ENCODE peak calls at places on chromosome 22, in four cellular contexts. One of them, this sample, is unnamed.

GRCh38 chr22:41048791-41049717 is 43.3 kb upstream of the EP300 start:
- DNase-seq in SK-N-SH: peak; percentile 46
- DNase-seq in K562: peak; percentile 27
- DNase-seq in HepG2: peak; percentile 61
- DNase-seq in this sample: peak; percentile 53

GRCh38 chr22:39904864-39905263 is 4.0 kb downstream of the GRAP2 start:
- DNase-seq in HepG2: no peak
- DNase-seq in SK-N-SH: no peak
- DNase-seq in K562: no peak
- DNase-seq in this sample: no peak

GRCh38 chr22:46846154-46846831 is 83.8 kb downstream of the TBC1D22A start:
- DNase-seq in SK-N-SH: no peak
- DNase-seq in K562: no peak
- DNase-seq in HepG2: no peak
- DNase-seq in this sample: no peak

GRCh38 chr22:42560781-42561180 is 7.0 kb downstream of the SERHL2 start:
- DNase-seq in K562: peak; percentile 68
- DNase-seq in SK-N-SH: peak; percentile 59
- DNase-seq in HepG2: peak; percentile 35
- DNase-seq in this sample: peak; percentile 45

GRCh38 chr22:42343551-42344081 is 73.2 kb upstream of the TCF20 start:
- DNase-seq in K562: peak; percentile 19
- DNase-seq in HepG2: no peak
- DNase-seq in SK-N-SH: peak; percentile 80
- DNase-seq in this sample: no peak

GRCh38 chr22:27212617-27213177 is 555.3 kb downstream of the MIAT start:
- DNase-seq in SK-N-SH: no peak
- DNase-seq in K562: peak; percentile 3
- DNase-seq in HepG2: no peak
- DNase-seq in this sample: no peak

GRCh38 chr22:28021998-28022660 is 103.1 kb upstream of the PITPNB start:
- DNase-seq in SK-N-SH: no peak
- DNase-seq in HepG2: no peak
- DNase-seq in K562: no peak
- DNase-seq in this sample: no peak

GRCh38 chr22:31083377-31083768 is 2.3 kb downstream of the SMTN start:
- DNase-seq in HepG2: no peak
- DNase-seq in K562: no peak
- DNase-seq in SK-N-SH: peak; percentile 7
- DNase-seq in this sample: no peak

GRCh38 chr22:31274017-31274416 is 18.3 kb downstream of the PIK3IP1 start:
- DNase-seq in K562: no peak
- DNase-seq in SK-N-SH: no peak
- DNase-seq in HepG2: no peak
- DNase-seq in this sample: no peak

GRCh38 chr22:35629406-35630234 is 12.5 kb upstream of the MB start:
- DNase-seq in SK-N-SH: no peak
- DNase-seq in K562: peak; percentile 56
- DNase-seq in HepG2: no peak
- DNase-seq in this sample: no peak

GRCh38 chr22:19621372-19622060 is 92.8 kb upstream of the SEPTIN5 start:
- DNase-seq in K562: no peak
- DNase-seq in SK-N-SH: no peak
- DNase-seq in HepG2: no peak
- DNase-seq in this sample: no peak

GRCh38 chr22:45838257-45838891 is 138.6 kb downstream of the WNT7B start:
- DNase-seq in SK-N-SH: no peak
- DNase-seq in K562: no peak
- DNase-seq in HepG2: no peak
- DNase-seq in this sample: no peak

GRCh38 chr22:50218996-50219727 is 18.4 kb downstream of the SELENOO start:
- DNase-seq in HepG2: peak; percentile 32
- DNase-seq in K562: peak; percentile 72
- DNase-seq in SK-N-SH: peak; percentile 87
- DNase-seq in this sample: peak; percentile 64

GRCh38 chr22:33898121-33898520 is 22.2 kb downstream of the LARGE1 start:
- DNase-seq in SK-N-SH: no peak
- DNase-seq in K562: no peak
- DNase-seq in HepG2: no peak
- DNase-seq in this sample: no peak

GRCh38 chr22:32020117-32020516 is 22.9 kb upstream of the SLC5A1 start:
- DNase-seq in HepG2: peak; percentile 5
- DNase-seq in SK-N-SH: no peak
- DNase-seq in K562: no peak
- DNase-seq in this sample: no peak

GRCh38 chr22:27480487-27480886 is 321.1 kb downstream of the MN1 start:
- DNase-seq in K562: no peak
- DNase-seq in HepG2: peak; percentile 74
- DNase-seq in SK-N-SH: no peak
- DNase-seq in this sample: peak; percentile 44

GRCh38 chr22:23289130-23289503 is 108.8 kb downstream of the BCR start:
- DNase-seq in K562: peak; percentile 28
- DNase-seq in SK-N-SH: no peak
- DNase-seq in HepG2: no peak
- DNase-seq in this sample: no peak

GRCh38 chr22:30224161-30224857 is 22.2 kb downstream of the LIF start:
- DNase-seq in K562: no peak
- DNase-seq in SK-N-SH: no peak
- DNase-seq in HepG2: no peak
- DNase-seq in this sample: no peak

GRCh38 chr22:38724926-38725571 is 19.3 kb downstream of the GTPBP1 start:
- DNase-seq in HepG2: peak; percentile 58
- DNase-seq in SK-N-SH: peak; percentile 44
- DNase-seq in K562: peak; percentile 31
- DNase-seq in this sample: no peak

GRCh38 chr22:41818596-41818995 is 14.3 kb upstream of the SREBF2 start:
- DNase-seq in HepG2: no peak
- DNase-seq in SK-N-SH: no peak
- DNase-seq in K562: no peak
- DNase-seq in this sample: no peak

GRCh38 chr22:17606472-17606871 is 22.1 kb downstream of the ATP6V1E1 start:
- DNase-seq in SK-N-SH: peak; percentile 42
- DNase-seq in HepG2: no peak
- DNase-seq in K562: no peak
- DNase-seq in this sample: no peak

GRCh38 chr22:41656515-41656914 is 32.2 kb downstream of the SNU13 start:
- DNase-seq in K562: peak; percentile 30
- DNase-seq in HepG2: no peak
- DNase-seq in SK-N-SH: no peak
- DNase-seq in this sample: no peak

GRCh38 chr22:25751174-25751581 is 9.2 kb downstream of the MYO18B start:
- DNase-seq in K562: no peak
- DNase-seq in SK-N-SH: no peak
- DNase-seq in HepG2: no peak
- DNase-seq in this sample: no peak

GRCh38 chr22:48807155-48807554 is 1020.5 kb downstream of the BRD1 start:
- DNase-seq in HepG2: no peak
- DNase-seq in SK-N-SH: no peak
- DNase-seq in K562: no peak
- DNase-seq in this sample: no peak
- TF ChIP-seq FOXJ3 in HepG2: no peak
- TF ChIP-seq FOXJ3 in SK-N-SH: no peak
- TF ChIP-seq FOXJ3 in K562: no peak
- TF ChIP-seq FOXJ3 in this sample: no peak

GRCh38 chr22:43884600-43885318 is 7.1 kb downstream of the PNPLA5 start:
- DNase-seq in K562: peak; percentile 63
- DNase-seq in SK-N-SH: peak; percentile 75
- DNase-seq in HepG2: no peak
- DNase-seq in this sample: peak; percentile 89
- TF ChIP-seq FOXJ3 in K562: no peak
- TF ChIP-seq FOXJ3 in SK-N-SH: no peak
- TF ChIP-seq FOXJ3 in HepG2: no peak
- TF ChIP-seq FOXJ3 in this sample: no peak

GRCh38 chr22:37496651-37497599 is 10.7 kb upstream of the MFNG start:
- DNase-seq in HepG2: no peak
- DNase-seq in K562: no peak
- DNase-seq in SK-N-SH: peak; percentile 50
- DNase-seq in this sample: peak; percentile 34
- TF ChIP-seq FOXJ3 in HepG2: no peak
- TF ChIP-seq FOXJ3 in K562: no peak
- TF ChIP-seq FOXJ3 in SK-N-SH: no peak
- TF ChIP-seq FOXJ3 in this sample: no peak

GRCh38 chr22:20834725-20835124 is 23.9 kb downstream of the PI4KA start:
- DNase-seq in SK-N-SH: no peak
- DNase-seq in HepG2: no peak
- DNase-seq in K562: no peak
- DNase-seq in this sample: no peak

GRCh38 chr22:20834206-20834605 is 24.4 kb downstream of the PI4KA start:
- DNase-seq in K562: no peak
- DNase-seq in HepG2: no peak
- DNase-seq in SK-N-SH: peak; percentile 33
- DNase-seq in this sample: no peak

GRCh38 chr22:20829735-20830134 is 28.9 kb downstream of the PI4KA start:
- DNase-seq in SK-N-SH: no peak
- DNase-seq in HepG2: no peak
- DNase-seq in K562: no peak
- DNase-seq in this sample: no peak

GRCh38 chr22:20836987-20837823 is 21.4 kb downstream of the PI4KA start:
- DNase-seq in SK-N-SH: no peak
- DNase-seq in HepG2: no peak
- DNase-seq in K562: no peak
- DNase-seq in this sample: no peak

DNA sequence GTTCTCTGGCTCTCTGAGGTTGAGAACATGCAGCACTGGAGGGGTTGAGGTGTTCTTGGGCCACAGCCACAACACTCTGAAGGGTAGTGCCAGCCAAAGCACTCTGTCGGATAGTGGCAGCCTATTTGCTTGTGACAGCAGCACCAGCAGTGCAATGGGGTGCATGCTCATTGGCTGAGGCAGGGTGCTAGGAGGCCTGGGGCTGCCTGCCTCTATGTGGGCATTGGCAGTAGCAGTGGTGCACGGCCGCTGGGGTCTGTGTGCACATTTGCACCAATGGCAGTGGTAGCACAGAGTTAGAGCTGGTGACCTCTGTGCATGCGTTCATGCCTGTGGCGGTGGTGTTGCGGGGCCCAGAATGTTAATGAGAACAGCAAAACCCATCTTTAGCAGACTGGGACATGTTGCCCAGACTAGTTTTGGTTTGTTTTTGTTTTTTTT is 25.4 kb downstream of the PI4KA start:
- DNase-seq in HepG2: no peak
- DNase-seq in SK-N-SH: no peak
- DNase-seq in K562: no peak
- DNase-seq in this sample: no peak
- TF ChIP-seq FOXJ3 in HepG2: no peak
- TF ChIP-seq FOXJ3 in SK-N-SH: no peak
- TF ChIP-seq FOXJ3 in K562: no peak
- TF ChIP-seq FOXJ3 in this sample: no peak